ENCODE peak calls at places on chromosome 13, in eight cellular contexts. J is GM12865; C is HFF-Myc; N is frontal cortex; K is midbrain; Y is T1000; G is C1 segment of cervical spinal cord; U is stimulated activated CD8-positive, alpha-beta memory T cell treated with anti-CD3 and anti-CD28 coated beads, Interleukin-7, amount 100 ng/mL, for 1 hour. O is an unnamed sample.

GRCh38 chr13:44306401-44307192 is 67.0 kb upstream of the SERP2 start:
- DNase-seq in K (peak), N (no peak), J (no peak), U (no peak), Y (peak), G (no peak), C (peak), O (no peak)

GRCh38 chr13:24208314-24208713 is 47.8 kb downstream of the SPATA13 start:
- DNase-seq in N (no peak), C (peak), K (no peak), J (no peak), G (no peak), Y (peak), U (no peak), O (no peak)

GRCh38 chr13:75763511-75763910 is 127.4 kb downstream of the LMO7 start:
- DNase-seq in K (no peak), N (no peak), G (no peak), U (no peak), C (no peak), J (no peak), Y (no peak), O (no peak)

GRCh38 chr13:52738719-52739467 is 727 bp downstream of the CNMD start:
- DNase-seq in U (no peak), C (no peak), N (peak), K (no peak), J (peak), G (peak), Y (no peak), O (peak)

GRCh38 chr13:113120300-113121182 is 2.1 kb upstream of the F10 start:
- DNase-seq in Y (no peak), U (no peak), C (no peak), G (no peak), J (no peak), K (no peak), N (no peak), O (no peak)

GRCh38 chr13:66795636-66796035 is 434.5 kb downstream of the PCDH9 start:
- DNase-seq in G (peak), N (no peak), J (no peak), Y (no peak), U (no peak), K (peak), C (no peak), O (no peak)

GRCh38 chr13:44620057-44620456 is 43.9 kb upstream of the TSC22D1 start:
- DNase-seq in C (no peak), Y (no peak), J (no peak), N (no peak), K (no peak), U (no peak), G (no peak), O (no peak)

GRCh38 chr13:64770743-64771142 is 2459.4 kb downstream of the PCDH9 start:
- DNase-seq in C (no peak), Y (no peak), U (no peak), J (no peak), G (no peak), K (no peak), N (no peak), O (no peak)

GRCh38 chr13:40309881-40310280 is 356.6 kb downstream of the FOXO1 start:
- DNase-seq in U (no peak), N (no peak), C (no peak), Y (no peak), J (no peak), G (no peak), K (no peak), O (no peak)

GRCh38 chr13:40539954-40540706 is 126.3 kb downstream of the FOXO1 start:
- DNase-seq in N (no peak), J (no peak), G (no peak), Y (peak), C (peak), K (no peak), U (no peak), O (no peak)

GRCh38 chr13:35552172-35552844 is 75.8 kb upstream of the MAB21L1 start:
- DNase-seq in J (no peak), Y (no peak), C (no peak), K (no peak), G (no peak), U (no peak), N (no peak), O (no peak)

GRCh38 chr13:108915634-108916497 is 286.5 kb downstream of the MYO16 start:
- DNase-seq in Y (peak), U (peak), G (peak), J (peak), C (peak), N (no peak), K (peak), O (peak)

GRCh38 chr13:64471916-64472315 is 2758.2 kb downstream of the PCDH9 start:
- DNase-seq in N (no peak), U (no peak), J (no peak), G (no peak), Y (no peak), K (peak), C (peak), O (no peak)

GRCh38 chr13:27359203-27359821 is 65.1 kb upstream of the GTF3A start:
- DNase-seq in C (no peak), Y (peak), U (no peak), K (peak), G (peak), N (peak), J (peak), O (peak)

GRCh38 chr13:31027136-31027535 is 94.7 kb downstream of the TEX26 start:
- DNase-seq in G (no peak), J (no peak), K (no peak), N (no peak), C (no peak), Y (no peak), U (no peak), O (no peak)

GRCh38 chr13:29737061-29737460 is 113.4 kb downstream of the UBL3 start:
- DNase-seq in G (no peak), Y (no peak), C (no peak), K (no peak), N (no peak), J (no peak), U (no peak), O (no peak)

GRCh38 chr13:101523154-101523669 is 70.7 kb downstream of the ITGBL1 start:
- DNase-seq in C (no peak), N (no peak), U (no peak), J (no peak), G (no peak), K (no peak), Y (no peak), O (no peak)

GRCh38 chr13:53250272-53250875 is 221.8 kb downstream of the OLFM4 start:
- DNase-seq in G (no peak), N (peak), J (peak), U (no peak), K (peak), Y (no peak), C (peak), O (no peak)

GRCh38 chr13:80033286-80033685 is 307.6 kb downstream of the SPRY2 start:
- DNase-seq in J (no peak), K (no peak), N (no peak), C (no peak), U (no peak), G (no peak), Y (no peak), O (no peak)